ENCODE peak calls at places on chromosomes 6 and 20, in four cellular contexts. G, M, W and A are unnamed samples.

GRCh38 chr6:34546551-34547321 is 9.4 kb downstream of the SPDEF start:
- DNase-seq in G (no peak), M (no peak), W (no peak), A (no peak)

GRCh38 chr6:10417681-10418104 is 2.8 kb upstream of the TFAP2A start:
- DNase-seq in G (peak), M (no peak), W (no peak), A (peak)

GRCh38 chr6:142207265-142207877 is 60.3 kb downstream of the VTA1 start:
- DNase-seq in G (peak), M (peak), W (peak), A (peak)

GRCh38 chr6:75292522-75292921 is 7.9 kb upstream of the TMEM30A start:
- DNase-seq in G (no peak), M (no peak), W (no peak), A (no peak)

GRCh38 chr6:150637266-150637665 is 37.6 kb downstream of the PLEKHG1 start:
- DNase-seq in G (no peak), M (no peak), W (no peak), A (no peak)

GRCh38 chr6:84657486-84657885 is 106.9 kb downstream of the TBX18 start:
- DNase-seq in G (no peak), M (no peak), W (no peak), A (no peak)

GRCh38 chr6:56288347-56288746 is 41.0 kb upstream of the COL21A1 start:
- DNase-seq in G (no peak), M (no peak), W (no peak), A (no peak)

GRCh38 chr6:25942561-25943147 is 12.2 kb upstream of the SLC17A2 start:
- DNase-seq in G (no peak), M (no peak), W (no peak), A (no peak)

GRCh38 chr6:150354754-150355571 is 13.8 kb upstream of the IYD start:
- DNase-seq in G (no peak), M (no peak), W (peak), A (no peak)

GRCh38 chr6:48032156-48032555 is 78.8 kb downstream of the PTCHD4 start:
- DNase-seq in G (no peak), M (peak), W (no peak), A (no peak)

GRCh38 chr20:62065669-62066338 is at the start of gene TAF4:
- DNase-seq in G (peak), M (peak), W (peak), A (peak)